ENCODE peak calls at places on chromosomes 7 and 10, in five cellular contexts. Z is neuronal stem cell, Y is H1, D is IMR-90, A is trophoblast cell. Q is an unnamed sample.

GRCh38 chr10:68135362-68135761 is 26.1 kb downstream of the MYPN start:
- DNase-seq in Z (no peak), A (no peak), D (peak), Y (no peak), Q (peak)

GRCh38 chr10:132386419-132386831 is 10.6 kb upstream of the PWWP2B start:
- DNase-seq in Y (no peak), Z (no peak), D (no peak), A (no peak), Q (no peak)

GRCh38 chr7:16431646-16432424 is 10.5 kb upstream of the CRPPA start:
- DNase-seq in A (peak), Y (no peak), D (no peak), Z (no peak), Q (peak)

GRCh38 chr10:114342976-114343375 is 61.3 kb downstream of the AFAP1L2 start:
- DNase-seq in D (no peak), Y (no peak), Z (no peak), A (no peak), Q (no peak)

GRCh38 chr7:42380411-42380810 is 143.4 kb upstream of the GLI3 start:
- DNase-seq in Z (no peak), D (no peak), A (peak), Y (no peak), Q (no peak)

GRCh38 chr7:26864309-26865093 is at the start of gene SKAP2:
- DNase-seq in Y (peak), Z (peak), A (peak), D (peak), Q (peak)

GRCh38 chr7:33072471-33072870 is 9.9 kb upstream of the NT5C3A start:
- DNase-seq in A (no peak), Y (no peak), Z (no peak), D (peak), Q (peak)

GRCh38 chr10:63375859-63376258 is 89.9 kb downstream of the JMJD1C start:
- DNase-seq in A (peak), Z (no peak), D (peak), Y (no peak), Q (peak)

GRCh38 chr10:127736915-127737562 is at the start of gene FOXI2:
- DNase-seq in A (no peak), Z (peak), D (no peak), Y (peak), Q (no peak)

GRCh38 chr7:112080974-112081373 is 125.2 kb downstream of the DOCK4 start:
- DNase-seq in D (peak), Z (no peak), Y (no peak), A (peak), Q (peak)

GRCh38 chr10:25888627-25889026 is 45.4 kb upstream of the MYO3A start:
- DNase-seq in D (no peak), Y (no peak), Z (no peak), A (no peak), Q (no peak)

GRCh38 chr10:71517310-71518159 is 120.8 kb downstream of the CDH23 start:
- DNase-seq in D (no peak), Z (no peak), Y (no peak), A (peak), Q (no peak)

GRCh38 chr7:26372738-26373137 is 81.1 kb downstream of the SNX10 start:
- DNase-seq in Y (no peak), D (no peak), A (no peak), Z (no peak), Q (no peak)

GRCh38 chr7:107996072-107996824 is 6.7 kb downstream of the LAMB1 start:
- DNase-seq in A (no peak), Z (no peak), D (peak), Y (no peak), Q (peak)

DNA sequence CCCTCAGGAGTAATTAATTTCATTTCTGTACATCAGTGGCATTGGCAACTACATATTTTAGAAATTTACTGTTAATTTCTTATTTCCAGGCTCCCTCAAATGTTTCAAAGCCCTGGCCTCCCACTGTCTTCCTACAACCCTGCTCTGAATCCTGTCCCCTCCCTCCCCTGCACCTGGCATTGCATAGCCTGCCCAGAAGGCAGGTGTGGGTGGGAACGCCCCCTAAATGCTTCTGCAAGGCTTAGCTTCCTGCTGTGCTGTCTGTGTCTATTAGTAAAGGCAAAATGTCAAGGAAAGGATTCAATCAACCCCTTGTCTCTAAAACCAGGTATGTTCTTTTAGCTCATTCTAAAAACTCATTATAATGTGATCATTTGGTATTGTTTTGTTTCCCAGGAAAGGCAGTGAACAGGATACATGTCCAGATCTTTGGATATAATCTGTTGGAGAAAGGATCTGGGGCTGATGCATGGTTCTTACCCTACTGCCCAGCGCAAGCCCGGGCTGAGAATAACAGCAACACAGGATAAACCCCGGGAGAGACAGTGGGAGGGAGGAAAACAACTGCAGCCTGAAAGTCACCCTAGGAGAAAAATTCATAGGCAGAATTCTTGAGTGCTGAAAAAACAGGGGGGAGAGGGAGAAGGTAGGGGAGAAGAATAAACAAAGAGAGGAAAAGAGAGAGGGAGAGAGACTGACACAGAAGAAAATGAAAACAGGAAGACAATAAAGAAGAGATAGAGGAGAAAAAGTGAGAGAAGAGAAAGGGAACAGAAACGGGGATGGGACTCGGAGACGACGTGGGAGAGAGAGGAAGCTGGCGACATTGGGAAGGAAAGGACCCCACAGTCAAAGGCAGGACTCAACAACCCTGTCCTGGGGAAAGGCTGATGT is 592 bp downstream of the ZNF488 start:
- DNase-seq in Z (no peak), D (no peak), Y (peak), A (no peak), Q (peak)
- H3K4me3 ChIP-seq in Z (peak), D (peak), Y (peak), A (peak), Q (peak)

DNA sequence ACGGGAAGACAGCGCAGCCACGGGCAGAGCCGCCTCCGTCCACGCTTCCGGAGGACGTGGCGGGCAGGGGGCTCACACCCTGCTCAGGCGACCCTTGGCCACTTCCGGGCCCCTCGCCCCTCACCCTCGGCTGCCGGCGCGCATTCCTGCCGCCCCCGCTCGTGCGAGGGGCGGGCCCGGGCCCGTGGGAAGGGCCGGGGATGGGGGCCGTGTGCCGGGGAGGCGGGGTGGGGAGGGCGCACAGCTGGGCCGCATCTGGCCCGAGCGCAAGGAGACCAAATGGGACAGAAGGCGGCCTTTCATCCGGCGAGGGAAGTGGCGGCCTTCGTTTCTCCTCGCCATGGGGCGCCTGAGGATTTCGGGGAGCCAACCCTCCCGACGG is 846 bp upstream of the LFNG start:
- DNase-seq in D (no peak), Y (no peak), A (no peak), Z (no peak), Q (no peak)
- H2AFZ ChIP-seq in D (peak), Y (no peak), A (no peak), Z (peak), Q (no peak)

GRCh38 chr7:55365680-55366460 is 733 bp downstream of the LANCL2 start:
- DNase-seq in D (peak), Y (peak), A (peak), Z (peak), Q (peak)
- H4K8ac ChIP-seq in D (peak), Y (peak), A (peak), Z (no peak), Q (peak)

GRCh38 chr10:11933837-11934236 is 108.8 kb downstream of the UPF2 start:
- DNase-seq in D (no peak), A (no peak), Y (no peak), Z (no peak), Q (no peak)

GRCh38 chr10:11934262-11934661 is 108.3 kb downstream of the UPF2 start:
- DNase-seq in A (no peak), D (no peak), Z (no peak), Y (no peak), Q (no peak)

GRCh38 chr10:11931038-11931437 is 107.9 kb downstream of the PROSER2 start:
- DNase-seq in Y (no peak), D (no peak), Z (no peak), A (peak), Q (peak)

DNA sequence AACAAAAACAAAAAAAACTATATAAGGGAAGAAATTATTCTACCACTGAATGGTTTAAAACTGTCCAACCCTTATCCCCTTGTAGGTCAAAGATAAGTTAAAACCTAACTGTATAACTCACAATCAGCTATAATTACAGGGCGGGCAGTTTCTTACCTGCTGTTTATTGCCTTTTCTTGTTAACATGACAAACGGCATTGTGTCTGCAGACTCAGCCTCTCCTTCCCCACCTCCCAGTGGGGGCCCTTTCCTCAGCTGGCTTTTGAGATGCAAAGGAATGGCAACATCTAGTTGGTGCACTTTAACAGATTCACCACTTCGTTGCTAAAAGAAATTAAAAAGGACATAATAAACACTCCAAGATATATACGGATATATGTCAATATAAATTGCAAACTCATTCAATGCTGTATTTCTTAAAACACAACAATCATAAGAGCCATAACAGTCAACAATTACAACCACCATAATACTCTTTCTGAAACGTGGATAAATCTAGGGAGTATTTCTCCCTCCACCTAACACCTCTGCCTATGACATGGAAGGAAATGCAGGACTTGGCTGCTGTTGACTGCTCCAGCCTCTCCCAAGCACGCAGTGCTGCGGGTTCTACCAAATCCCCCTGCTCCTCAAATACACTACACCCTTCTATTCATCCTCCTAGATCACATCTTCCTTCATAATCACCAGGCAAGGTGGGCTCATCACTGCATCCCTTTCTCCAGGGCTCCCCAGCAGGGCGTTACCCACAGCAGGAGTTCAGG is 106.0 kb downstream of the UPF2 start:
- DNase-seq in Y (peak), D (no peak), A (no peak), Z (no peak), Q (no peak)
- H3K4me3 ChIP-seq in Y (no peak), D (no peak), A (no peak), Z (no peak), Q (no peak)

GRCh38 chr7:36278069-36278766 is 111.4 kb upstream of the ANLN start:
- DNase-seq in A (no peak), D (no peak), Y (no peak), Z (no peak), Q (no peak)
- H2AFZ ChIP-seq in A (no peak), D (no peak), Y (no peak), Z (no peak), Q (no peak)

GRCh38 chr7:141739250-141739649 is 1.1 kb downstream of the SSBP1 start:
- DNase-seq in D (no peak), A (no peak), Z (no peak), Y (no peak), Q (no peak)

GRCh38 chr7:141738592-141739013 is 445 bp downstream of the SSBP1 start:
- DNase-seq in Y (no peak), A (no peak), D (no peak), Z (no peak), Q (no peak)

GRCh38 chr7:141737836-141738591 is at the start of gene SSBP1:
- DNase-seq in A (peak), Y (peak), Z (peak), D (peak), Q (peak)

GRCh38 chr7:141742229-141742628 is 4.1 kb downstream of the SSBP1 start:
- DNase-seq in A (peak), D (peak), Z (no peak), Y (no peak), Q (no peak)

GRCh38 chr7:141737118-141737835 is 881 bp upstream of the SSBP1 start:
- DNase-seq in Y (no peak), A (peak), D (no peak), Z (no peak), Q (peak)
- H4K8ac ChIP-seq in Y (peak), A (peak), D (peak), Z (no peak), Q (peak)

GRCh38 chr7:47901542-47901941 is 46.7 kb downstream of the PKD1L1 start:
- DNase-seq in A (peak), D (peak), Z (no peak), Y (no peak), Q (peak)
- H3K4me3 ChIP-seq in A (no peak), D (no peak), Z (no peak), Y (no peak), Q (no peak)

GRCh38 chr10:6751363-6751762 is 171.3 kb upstream of the PRKCQ start:
- DNase-seq in Z (no peak), D (no peak), A (peak), Y (no peak), Q (no peak)
- H2AFZ ChIP-seq in Z (no peak), D (no peak), A (no peak), Y (no peak), Q (no peak)

GRCh38 chr7:70894799-70895198 is 237.1 kb upstream of the GALNT17 start:
- DNase-seq in Z (no peak), D (no peak), A (no peak), Y (no peak), Q (no peak)
- H4K8ac ChIP-seq in Z (no peak), D (no peak), A (no peak), Y (peak), Q (no peak)

DNA sequence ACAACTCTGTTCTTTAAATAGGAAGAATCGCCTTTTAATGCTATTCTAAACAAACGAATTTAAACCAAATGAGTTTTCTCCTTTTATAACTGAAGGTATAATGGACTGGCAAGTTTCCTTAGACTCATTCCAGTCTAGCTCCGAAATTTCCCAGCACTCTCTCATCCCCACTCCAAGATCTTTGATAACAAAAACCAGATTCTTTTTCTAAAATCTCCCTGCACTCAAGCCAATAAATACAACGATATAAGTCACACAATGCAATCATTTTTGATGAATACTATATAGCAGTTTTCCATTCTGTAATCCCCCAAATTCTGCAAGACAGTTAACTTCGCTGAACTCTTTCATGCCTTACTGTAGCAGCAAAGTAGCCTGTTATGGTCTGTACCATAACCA is 1.9 kb downstream of the OGA start:
- DNase-seq in A (no peak), Y (no peak), D (no peak), Z (no peak), Q (no peak)
- H3K4me3 ChIP-seq in A (no peak), Y (peak), D (peak), Z (peak), Q (peak)

Q was measured in mesenchymal stem cell.